ENCODE peak calls at places on chromosome 1, in nine cellular contexts. W, Q, F, M, G, U, N, B and L are unnamed samples.

GRCh38 chr1:154902920-154903566 is 33.0 kb upstream of the KCNN3 start:
- DNase-seq in W (no peak), Q (no peak), F (no peak), M (no peak), G (no peak), U (no peak), N (no peak), B (no peak), L (no peak)

GRCh38 chr1:163361123-163361934 is 39.6 kb downstream of the NUF2 start:
- DNase-seq in W (no peak), Q (no peak), F (peak), M (peak), G (peak), U (peak), N (peak), B (no peak), L (peak)

GRCh38 chr1:27598288-27598687 is 5.7 kb downstream of the AHDC1 start:
- DNase-seq in W (no peak), Q (no peak), F (no peak), M (no peak), G (no peak), U (no peak), N (no peak), B (no peak), L (no peak)

GRCh38 chr1:168636200-168636599 is 59.8 kb downstream of the XCL1 start:
- DNase-seq in W (no peak), Q (no peak), F (no peak), M (no peak), G (peak), U (peak), N (no peak), B (no peak), L (peak)

GRCh38 chr1:156894711-156895407 is 1.3 kb downstream of the PEAR1 start:
- DNase-seq in W (no peak), Q (no peak), F (no peak), M (no peak), G (no peak), U (no peak), N (peak), B (no peak), L (no peak)

GRCh38 chr1:91764471-91765115 is 121.4 kb downstream of the TGFBR3 start:
- DNase-seq in W (no peak), Q (no peak), F (no peak), M (no peak), G (no peak), U (no peak), N (no peak), B (no peak), L (peak)

GRCh38 chr1:67890862-67891261 is 57.6 kb upstream of the GNG12 start:
- DNase-seq in W (no peak), Q (no peak), F (no peak), M (no peak), G (no peak), U (no peak), N (no peak), B (no peak), L (no peak)

GRCh38 chr1:208581252-208581651 is 337.1 kb upstream of the PLXNA2 start:
- DNase-seq in W (no peak), Q (no peak), F (no peak), M (no peak), G (no peak), U (no peak), N (no peak), B (no peak), L (no peak)

GRCh38 chr1:65469889-65470340 is 49.4 kb downstream of the LEPR start:
- DNase-seq in W (no peak), Q (no peak), F (no peak), M (no peak), G (no peak), U (no peak), N (peak), B (no peak), L (no peak)

GRCh38 chr1:23122023-23122738 is 46.5 kb downstream of the LUZP1 start:
- DNase-seq in W (no peak), Q (no peak), F (no peak), M (no peak), G (no peak), U (no peak), N (no peak), B (no peak), L (no peak)

GRCh38 chr1:14989931-14990728 is 163.4 kb upstream of the TMEM51 start:
- DNase-seq in W (no peak), Q (no peak), F (no peak), M (no peak), G (no peak), U (no peak), N (no peak), B (no peak), L (no peak)

GRCh38 chr1:38541223-38541622 is 318.3 kb downstream of the RRAGC start:
- DNase-seq in W (no peak), Q (no peak), F (no peak), M (no peak), G (no peak), U (no peak), N (no peak), B (no peak), L (no peak)

GRCh38 chr1:84143796-84144565 is at the start of gene PRKACB:
- DNase-seq in W (no peak), Q (no peak), F (no peak), M (no peak), G (no peak), U (peak), N (peak), B (no peak), L (peak)

GRCh38 chr1:212288614-212289013 is 3.4 kb downstream of the PPP2R5A start:
- DNase-seq in W (no peak), Q (no peak), F (no peak), M (no peak), G (no peak), U (peak), N (no peak), B (no peak), L (no peak)

GRCh38 chr1:193754732-193755427 is 568.5 kb upstream of the B3GALT2 start:
- DNase-seq in W (no peak), Q (no peak), F (no peak), M (no peak), G (no peak), U (no peak), N (no peak), B (no peak), L (peak)

GRCh38 chr1:87684194-87684593 is 355.5 kb downstream of the LMO4 start:
- DNase-seq in W (no peak), Q (no peak), F (peak), M (no peak), G (no peak), U (peak), N (no peak), B (no peak), L (no peak)

GRCh38 chr1:36161656-36162531 is 5.9 kb downstream of the MAP7D1 start:
- DNase-seq in W (no peak), Q (peak), F (no peak), M (no peak), G (peak), U (no peak), N (peak), B (peak), L (no peak)

GRCh38 chr1:206734499-206735142 is 36.0 kb upstream of the IL19 start:
- DNase-seq in W (peak), Q (peak), F (peak), M (no peak), G (peak), U (no peak), N (peak), B (peak), L (peak)

GRCh38 chr1:200861937-200862647 is 10.7 kb upstream of the GPR25 start:
- DNase-seq in W (no peak), Q (no peak), F (no peak), M (no peak), G (no peak), U (no peak), N (no peak), B (no peak), L (no peak)

GRCh38 chr1:36924282-36924791 is 110.0 kb downstream of the GRIK3 start:
- DNase-seq in W (no peak), Q (peak), F (peak), M (no peak), G (peak), U (peak), N (peak), B (peak), L (peak)

GRCh38 chr1:22471078-22471477 is 19.4 kb downstream of the ZBTB40 start:
- DNase-seq in W (no peak), Q (no peak), F (no peak), M (peak), G (no peak), U (no peak), N (peak), B (no peak), L (no peak)

GRCh38 chr1:109538827-109539555 is 681 bp upstream of the GPR61 start:
- DNase-seq in W (no peak), Q (no peak), F (no peak), M (no peak), G (no peak), U (no peak), N (no peak), B (no peak), L (no peak)

GRCh38 chr1:77382361-77382760 is 100.5 kb downstream of the AK5 start:
- DNase-seq in W (no peak), Q (no peak), F (no peak), M (no peak), G (no peak), U (no peak), N (no peak), B (no peak), L (no peak)

GRCh38 chr1:198681831-198682756 is 43.3 kb downstream of the PTPRC start:
- DNase-seq in W (no peak), Q (peak), F (peak), M (peak), G (peak), U (peak), N (peak), B (peak), L (peak)

GRCh38 chr1:232575524-232576040 is 54.4 kb downstream of the SIPA1L2 start:
- DNase-seq in W (no peak), Q (no peak), F (no peak), M (no peak), G (no peak), U (no peak), N (no peak), B (no peak), L (peak)

GRCh38 chr1:200905411-200906052 is 10.8 kb downstream of the INAVA start:
- DNase-seq in W (no peak), Q (no peak), F (no peak), M (no peak), G (no peak), U (no peak), N (no peak), B (no peak), L (no peak)

GRCh38 chr1:43427524-43427923 is 26.2 kb downstream of the HYI start:
- DNase-seq in W (no peak), Q (no peak), F (no peak), M (no peak), G (no peak), U (no peak), N (no peak), B (no peak), L (no peak)

GRCh38 chr1:204268101-204268500 is 54.3 kb upstream of the GOLT1A start:
- DNase-seq in W (no peak), Q (no peak), F (no peak), M (no peak), G (no peak), U (no peak), N (no peak), B (no peak), L (no peak)

GRCh38 chr1:39182804-39183203 is 21.7 kb upstream of the MACF1 start:
- DNase-seq in W (no peak), Q (no peak), F (no peak), M (no peak), G (no peak), U (no peak), N (no peak), B (no peak), L (no peak)

GRCh38 chr1:206002833-206003532 is at the start of gene RAB7B:
- DNase-seq in W (no peak), Q (no peak), F (peak), M (no peak), G (peak), U (no peak), N (peak), B (no peak), L (peak)

GRCh38 chr1:119633575-119634325 is 14.3 kb downstream of the ZNF697 start:
- DNase-seq in W (no peak), Q (no peak), F (no peak), M (no peak), G (no peak), U (no peak), N (no peak), B (no peak), L (no peak)

GRCh38 chr1:20654104-20654690 is 7.0 kb downstream of the DDOST start:
- DNase-seq in W (no peak), Q (no peak), F (no peak), M (no peak), G (no peak), U (no peak), N (no peak), B (no peak), L (no peak)

GRCh38 chr1:30750751-30751291 is 6.8 kb downstream of the LAPTM5 start:
- DNase-seq in W (no peak), Q (peak), F (no peak), M (no peak), G (no peak), U (no peak), N (no peak), B (no peak), L (no peak)